ENCODE peak calls at places on chromosomes 2 and 18, in four cellular contexts. One of them, this sample, is unnamed.

GRCh38 chr2:8607591-8607990 is 74.3 kb upstream of the ID2 start:
- DNase-seq in HEK293T: no peak
- DNase-seq in NT2/D1: no peak
- DNase-seq in H1: no peak
- DNase-seq in this sample: no peak

GRCh38 chr2:182949572-182950189 is 83.2 kb upstream of the FRZB start:
- DNase-seq in NT2/D1: no peak
- DNase-seq in H1: no peak
- DNase-seq in HEK293T: peak; percentile 8
- DNase-seq in this sample: no peak

GRCh38 chr2:233084488-233084887 is 24.3 kb downstream of the INPP5D start:
- DNase-seq in HEK293T: no peak
- DNase-seq in NT2/D1: no peak
- DNase-seq in H1: no peak
- DNase-seq in this sample: peak; percentile 78

GRCh38 chr18:79503406-79503805 is 107.7 kb downstream of the NFATC1 start:
- DNase-seq in H1: peak; percentile 30
- DNase-seq in HEK293T: no peak
- DNase-seq in NT2/D1: no peak
- DNase-seq in this sample: no peak

GRCh38 chr18:76476665-76477561 is 18.1 kb downstream of the ZNF516 start:
- DNase-seq in NT2/D1: no peak
- DNase-seq in H1: no peak
- DNase-seq in HEK293T: no peak
- DNase-seq in this sample: no peak

GRCh38 chr2:23381084-23381483 is 3.9 kb upstream of the KLHL29 start:
- DNase-seq in H1: no peak
- DNase-seq in NT2/D1: no peak
- DNase-seq in HEK293T: no peak
- DNase-seq in this sample: peak; percentile 44

GRCh38 chr2:117936871-117937428 is 76.9 kb downstream of the CCDC93 start:
- DNase-seq in H1: no peak
- DNase-seq in NT2/D1: no peak
- DNase-seq in HEK293T: no peak
- DNase-seq in this sample: no peak

GRCh38 chr2:170924969-170925368 is 4.1 kb upstream of the GORASP2 start:
- DNase-seq in NT2/D1: no peak
- DNase-seq in HEK293T: no peak
- DNase-seq in H1: no peak
- DNase-seq in this sample: no peak

GRCh38 chr2:205086689-205087088 is 541.4 kb downstream of the PARD3B start:
- DNase-seq in NT2/D1: no peak
- DNase-seq in HEK293T: no peak
- DNase-seq in H1: no peak
- DNase-seq in this sample: no peak

GRCh38 chr18:37403100-37403781 is 162.4 kb downstream of the CELF4 start:
- DNase-seq in H1: no peak
- DNase-seq in HEK293T: no peak
- DNase-seq in NT2/D1: peak; percentile 23
- DNase-seq in this sample: no peak

GRCh38 chr2:25132296-25132630 is 36.1 kb downstream of the POMC start:
- DNase-seq in H1: no peak
- DNase-seq in NT2/D1: peak; percentile 28
- DNase-seq in HEK293T: no peak
- DNase-seq in this sample: no peak

GRCh38 chr18:58341913-58342312 is 287.0 kb downstream of the ALPK2 start:
- DNase-seq in NT2/D1: no peak
- DNase-seq in HEK293T: no peak
- DNase-seq in H1: no peak
- DNase-seq in this sample: no peak

GRCh38 chr2:168687314-168687713 is 115.1 kb upstream of the NOSTRIN start:
- DNase-seq in HEK293T: no peak
- DNase-seq in H1: no peak
- DNase-seq in NT2/D1: no peak
- DNase-seq in this sample: no peak

GRCh38 chr18:38421016-38421415 is 855.4 kb upstream of the CELF4 start:
- DNase-seq in H1: no peak
- DNase-seq in HEK293T: no peak
- DNase-seq in NT2/D1: no peak
- DNase-seq in this sample: no peak

GRCh38 chr2:85577386-85578242 is at the start of gene VAMP8:
- DNase-seq in H1: peak; percentile 80
- DNase-seq in NT2/D1: no peak
- DNase-seq in HEK293T: no peak
- DNase-seq in this sample: no peak

GRCh38 chr2:64609229-64609994 is 44.3 kb downstream of the SERTAD2 start:
- DNase-seq in NT2/D1: no peak
- DNase-seq in H1: peak; percentile 81
- DNase-seq in HEK293T: peak; percentile 92
- DNase-seq in this sample: no peak

GRCh38 chr2:28300921-28301341 is 91.7 kb upstream of the FOSL2 start:
- DNase-seq in NT2/D1: no peak
- DNase-seq in H1: no peak
- DNase-seq in HEK293T: no peak
- DNase-seq in this sample: no peak

GRCh38 chr2:170525566-170525900 is 189.6 kb upstream of the SP5 start:
- DNase-seq in HEK293T: no peak
- DNase-seq in H1: no peak
- DNase-seq in NT2/D1: peak; percentile 68
- DNase-seq in this sample: no peak

GRCh38 chr2:230144348-230144747 is 75.4 kb downstream of the SP110 start:
- DNase-seq in H1: no peak
- DNase-seq in HEK293T: no peak
- DNase-seq in NT2/D1: no peak
- DNase-seq in this sample: no peak

GRCh38 chr2:39667881-39668276 is 2.2 kb downstream of the TMEM178A start:
- DNase-seq in HEK293T: no peak
- DNase-seq in H1: no peak
- DNase-seq in NT2/D1: no peak
- DNase-seq in this sample: no peak

GRCh38 chr2:58137221-58137620 is 90.6 kb downstream of the VRK2 start:
- DNase-seq in HEK293T: no peak
- DNase-seq in NT2/D1: no peak
- DNase-seq in H1: no peak
- DNase-seq in this sample: no peak

GRCh38 chr2:137957033-137957432 is 7.2 kb upstream of the HNMT start:
- DNase-seq in H1: no peak
- DNase-seq in HEK293T: no peak
- DNase-seq in NT2/D1: no peak
- DNase-seq in this sample: no peak

GRCh38 chr2:204331180-204331579 is 214.1 kb upstream of the PARD3B start:
- DNase-seq in NT2/D1: no peak
- DNase-seq in HEK293T: no peak
- DNase-seq in H1: no peak
- DNase-seq in this sample: no peak

GRCh38 chr2:65435625-65436168 is 3.3 kb upstream of the SPRED2 start:
- DNase-seq in NT2/D1: no peak
- DNase-seq in H1: peak; percentile 92
- DNase-seq in HEK293T: peak; percentile 86
- DNase-seq in this sample: no peak

GRCh38 chr2:94874277-94874997 is 3.2 kb downstream of the TEKT4 start:
- DNase-seq in H1: peak; percentile 98
- DNase-seq in NT2/D1: peak; percentile 46
- DNase-seq in HEK293T: peak; percentile 86
- DNase-seq in this sample: no peak

GRCh38 chr18:65498605-65499004 is 252.2 kb upstream of the CDH7 start:
- DNase-seq in HEK293T: no peak
- DNase-seq in NT2/D1: no peak
- DNase-seq in H1: no peak
- DNase-seq in this sample: no peak

GRCh38 chr18:6624271-6624670 is 105.2 kb upstream of the ARHGAP28 start:
- DNase-seq in NT2/D1: no peak
- DNase-seq in HEK293T: no peak
- DNase-seq in H1: no peak
- DNase-seq in this sample: no peak

DNA sequence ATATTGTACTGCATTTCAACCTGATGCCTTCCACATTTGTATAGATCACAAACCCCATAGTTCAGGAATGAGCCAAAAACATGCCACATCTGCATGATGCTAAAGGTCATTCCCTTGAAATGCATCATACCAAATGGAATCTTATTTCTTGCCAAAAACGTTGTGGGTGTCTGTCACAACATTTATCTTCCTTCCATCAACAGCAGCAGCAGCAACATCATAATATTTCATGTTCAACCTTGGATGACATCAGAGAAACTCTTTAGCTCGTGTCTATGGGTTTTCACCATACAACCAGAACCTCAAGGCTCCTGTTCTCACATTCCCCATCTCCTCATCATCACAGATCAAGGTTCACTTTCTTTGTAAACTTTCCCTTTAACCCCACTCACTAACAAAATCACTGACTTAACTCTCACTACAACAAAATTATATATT is 221.3 kb upstream of the CTAGE1 start:
- DNase-seq in HEK293T: no peak
- DNase-seq in NT2/D1: no peak
- DNase-seq in H1: no peak
- DNase-seq in this sample: no peak
- TF ChIP-seq SUZ12 in HEK293T: no peak
- TF ChIP-seq SUZ12 in NT2/D1: no peak
- TF ChIP-seq SUZ12 in H1: no peak
- TF ChIP-seq SUZ12 in this sample: no peak

DNA sequence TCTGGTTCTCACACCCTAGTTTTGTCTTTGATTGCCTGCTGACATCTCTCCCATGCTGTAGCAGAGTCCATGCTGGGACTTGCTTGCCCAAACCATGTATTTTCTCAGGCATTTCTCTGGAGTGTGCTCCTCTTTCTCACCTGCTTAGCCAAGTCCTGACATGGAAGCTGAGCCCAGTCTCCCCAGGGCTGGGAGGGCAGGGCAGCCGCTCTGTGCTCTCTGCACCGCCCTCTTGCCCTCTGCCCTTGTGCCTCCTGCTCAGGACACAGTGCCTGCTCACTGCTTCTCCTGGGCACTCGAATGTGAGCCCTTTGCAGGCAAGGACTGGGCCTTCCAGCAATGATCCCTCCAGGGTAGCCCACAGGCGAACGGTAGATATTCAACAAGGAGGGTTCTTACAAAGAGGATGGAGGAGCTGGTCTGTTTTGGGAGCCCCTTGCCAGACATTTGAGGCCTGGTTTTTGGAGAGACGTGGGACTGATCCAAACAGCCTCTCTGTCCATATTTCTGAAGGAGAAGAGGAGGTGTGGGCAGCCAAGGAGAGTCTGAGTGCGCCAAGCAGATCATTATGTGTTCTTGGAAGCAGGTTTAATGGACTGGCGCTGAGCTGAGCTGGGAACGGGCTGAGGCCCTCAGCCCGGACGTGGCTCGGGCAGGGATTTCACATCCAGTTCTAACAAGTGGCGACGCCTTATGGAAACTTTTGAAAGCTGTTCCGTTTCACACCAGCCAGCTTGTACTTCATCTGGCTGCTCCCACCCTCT is 4.0 kb downstream of the SLC14A2 start:
- DNase-seq in NT2/D1: no peak
- DNase-seq in H1: no peak
- DNase-seq in HEK293T: no peak
- DNase-seq in this sample: no peak
- TF ChIP-seq SUZ12 in NT2/D1: no peak
- TF ChIP-seq SUZ12 in H1: no peak
- TF ChIP-seq SUZ12 in HEK293T: no peak
- TF ChIP-seq SUZ12 in this sample: no peak

GRCh38 chr2:10016001-10016801 is 27.1 kb upstream of the KLF11 start:
- DNase-seq in HEK293T: no peak
- DNase-seq in H1: no peak
- DNase-seq in NT2/D1: no peak
- DNase-seq in this sample: no peak

GRCh38 chr2:10014418-10015190 is 28.7 kb upstream of the KLF11 start:
- DNase-seq in NT2/D1: no peak
- DNase-seq in HEK293T: no peak
- DNase-seq in H1: no peak
- DNase-seq in this sample: no peak

GRCh38 chr2:10009271-10009810 is 34.0 kb upstream of the KLF11 start:
- DNase-seq in HEK293T: no peak
- DNase-seq in NT2/D1: no peak
- DNase-seq in H1: no peak
- DNase-seq in this sample: no peak

GRCh38 chr2:10009811-10010781 is 33.3 kb upstream of the KLF11 start:
- DNase-seq in NT2/D1: no peak
- DNase-seq in HEK293T: no peak
- DNase-seq in H1: no peak
- DNase-seq in this sample: no peak

GRCh38 chr2:10012963-10013461 is 30.3 kb upstream of the KLF11 start:
- DNase-seq in H1: no peak
- DNase-seq in HEK293T: no peak
- DNase-seq in NT2/D1: no peak
- DNase-seq in this sample: no peak
- TF ChIP-seq SUZ12 in H1: no peak
- TF ChIP-seq SUZ12 in HEK293T: no peak
- TF ChIP-seq SUZ12 in NT2/D1: no peak
- TF ChIP-seq SUZ12 in this sample: no peak

GRCh38 chr2:239763433-239764097 is 261.6 kb downstream of the NDUFA10 start:
- DNase-seq in NT2/D1: no peak
- DNase-seq in H1: no peak
- DNase-seq in HEK293T: no peak
- DNase-seq in this sample: no peak
- TF ChIP-seq SUZ12 in NT2/D1: no peak
- TF ChIP-seq SUZ12 in H1: no peak
- TF ChIP-seq SUZ12 in HEK293T: no peak
- TF ChIP-seq SUZ12 in this sample: no peak

GRCh38 chr2:54481686-54482085 is 25.6 kb downstream of the SPTBN1 start:
- DNase-seq in HEK293T: no peak
- DNase-seq in NT2/D1: no peak
- DNase-seq in H1: no peak
- DNase-seq in this sample: no peak

GRCh38 chr2:54478899-54479298 is 22.8 kb downstream of the SPTBN1 start:
- DNase-seq in NT2/D1: no peak
- DNase-seq in HEK293T: no peak
- DNase-seq in H1: no peak
- DNase-seq in this sample: no peak

GRCh38 chr2:54476852-54477251 is 20.7 kb downstream of the SPTBN1 start:
- DNase-seq in H1: no peak
- DNase-seq in HEK293T: no peak
- DNase-seq in NT2/D1: no peak
- DNase-seq in this sample: no peak

GRCh38 chr2:54480025-54480424 is 23.9 kb downstream of the SPTBN1 start:
- DNase-seq in HEK293T: no peak
- DNase-seq in NT2/D1: no peak
- DNase-seq in H1: no peak
- DNase-seq in this sample: no peak

DNA sequence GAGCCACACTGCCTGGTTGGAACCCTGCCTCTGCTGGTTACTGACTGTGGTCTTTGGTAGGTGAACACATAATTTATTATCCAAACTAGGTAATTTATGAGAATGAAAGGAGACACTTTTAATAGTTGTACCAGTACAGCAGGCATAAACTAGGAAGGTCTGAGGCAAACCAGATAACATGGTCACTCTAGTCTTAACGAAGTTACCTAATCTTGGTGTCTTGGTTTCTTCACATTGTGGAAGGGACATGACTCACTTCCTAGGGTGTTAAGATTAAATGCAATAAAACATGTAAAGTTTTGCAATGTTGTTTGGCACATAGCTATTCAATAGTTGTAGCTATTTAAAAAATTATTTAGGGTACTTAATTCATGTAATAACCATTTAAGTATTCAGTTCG is 23.3 kb downstream of the SPTBN1 start:
- DNase-seq in NT2/D1: no peak
- DNase-seq in H1: no peak
- DNase-seq in HEK293T: no peak
- DNase-seq in this sample: no peak
- TF ChIP-seq SUZ12 in NT2/D1: no peak
- TF ChIP-seq SUZ12 in H1: no peak
- TF ChIP-seq SUZ12 in HEK293T: no peak
- TF ChIP-seq SUZ12 in this sample: no peak

This sample was measured in GM12878.